ENCODE peak calls at places on chromosomes 13 and 19, in seven cellular contexts. G is choroid plexus epithelial cell, O is Peyer's patch, U is astrocyte, I is fibroblast of pulmonary artery, J is IMR-90, D is cardiac fibroblast. C is an unnamed sample.

GRCh38 chr19:6610934-6611370 is 20.0 kb upstream of the CD70 start:
- DNase-seq in G (peak; percentile 59), O (no peak), U (peak; percentile 99), I (peak; percentile 72), J (peak; percentile 49), D (peak; percentile 97), C (peak; percentile 46)

GRCh38 chr13:99416411-99417121 is 84.7 kb upstream of the TM9SF2 start:
- DNase-seq in G (no peak), O (peak; percentile 41), U (no peak), I (no peak), J (no peak), D (no peak), C (no peak)

GRCh38 chr19:43934985-43935708 is at the start of gene ZNF45:
- DNase-seq in G (peak; percentile 91), O (peak; percentile 95), U (peak; percentile 82), I (peak; percentile 90), J (peak; percentile 85), D (peak; percentile 90), C (peak; percentile 64)

GRCh38 chr13:46797468-46798237 is 692 bp upstream of the ESD start:
- DNase-seq in G (no peak), O (no peak), U (no peak), I (no peak), J (peak; percentile 48), D (no peak), C (no peak)

GRCh38 chr19:51726049-51726448 is 2.3 kb upstream of the HAS1 start:
- DNase-seq in G (peak; percentile 98), O (peak; percentile 50), U (peak; percentile 70), I (peak; percentile 78), J (peak; percentile 41), D (peak; percentile 96), C (peak; percentile 90)

GRCh38 chr13:26978081-26978860 is 193.3 kb downstream of the USP12 start:
- DNase-seq in G (no peak), O (no peak), U (no peak), I (no peak), J (no peak), D (no peak), C (no peak)

GRCh38 chr19:29687897-29688728 is 22.9 kb downstream of the PLEKHF1 start:
- DNase-seq in G (peak; percentile 81), O (no peak), U (peak; percentile 80), I (peak; percentile 74), J (peak; percentile 78), D (peak; percentile 83), C (no peak)

GRCh38 chr19:459724-460511 is 915 bp downstream of the SHC2 start:
- DNase-seq in G (peak; percentile 33), O (peak; percentile 56), U (peak; percentile 16), I (peak; percentile 18), J (peak; percentile 27), D (peak; percentile 15), C (no peak)

GRCh38 chr19:8468761-8469458 is 24.1 kb downstream of the HNRNPM start:
- DNase-seq in G (peak; percentile 64), O (no peak), U (peak; percentile 12), I (no peak), J (peak; percentile 74), D (no peak), C (no peak)

GRCh38 chr13:99425485-99426341 is 75.6 kb upstream of the TM9SF2 start:
- DNase-seq in G (no peak), O (peak; percentile 91), U (no peak), I (no peak), J (no peak), D (no peak), C (no peak)

GRCh38 chr19:16374436-16374835 is 49.8 kb downstream of the KLF2 start:
- DNase-seq in G (no peak), O (no peak), U (no peak), I (no peak), J (no peak), D (no peak), C (no peak)

GRCh38 chr13:33053397-33054066 is 37.3 kb downstream of the KL start:
- DNase-seq in G (peak; percentile 12), O (no peak), U (peak; percentile 73), I (no peak), J (no peak), D (no peak), C (peak; percentile 64)

GRCh38 chr13:98909016-98909415 is 68.8 kb downstream of the DOCK9 start:
- DNase-seq in G (no peak), O (no peak), U (no peak), I (peak; percentile 35), J (peak; percentile 14), D (peak; percentile 75), C (no peak)

GRCh38 chr13:101325423-101325822 is 90.9 kb downstream of the NALCN start:
- DNase-seq in G (no peak), O (no peak), U (no peak), I (no peak), J (no peak), D (no peak), C (no peak)

GRCh38 chr13:51958217-51958547 is 53.1 kb downstream of the ATP7B start:
- DNase-seq in G (no peak), O (peak; percentile 74), U (no peak), I (no peak), J (no peak), D (no peak), C (no peak)

GRCh38 chr13:71306821-71307220 is 560.2 kb downstream of the DACH1 start:
- DNase-seq in G (no peak), O (no peak), U (no peak), I (no peak), J (no peak), D (no peak), C (no peak)

GRCh38 chr13:93268327-93269028 is 41.9 kb downstream of the GPC6 start:
- DNase-seq in G (peak; percentile 56), O (no peak), U (no peak), I (no peak), J (no peak), D (no peak), C (no peak)

GRCh38 chr13:102197193-102197592 is 204.7 kb downstream of the FGF14 start:
- DNase-seq in G (peak; percentile 64), O (no peak), U (peak; percentile 19), I (no peak), J (peak; percentile 8), D (peak; percentile 53), C (no peak)

GRCh38 chr19:7975037-7975436 is 30.4 kb downstream of the ELAVL1 start:
- DNase-seq in G (no peak), O (no peak), U (no peak), I (no peak), J (no peak), D (no peak), C (no peak)

DNA sequence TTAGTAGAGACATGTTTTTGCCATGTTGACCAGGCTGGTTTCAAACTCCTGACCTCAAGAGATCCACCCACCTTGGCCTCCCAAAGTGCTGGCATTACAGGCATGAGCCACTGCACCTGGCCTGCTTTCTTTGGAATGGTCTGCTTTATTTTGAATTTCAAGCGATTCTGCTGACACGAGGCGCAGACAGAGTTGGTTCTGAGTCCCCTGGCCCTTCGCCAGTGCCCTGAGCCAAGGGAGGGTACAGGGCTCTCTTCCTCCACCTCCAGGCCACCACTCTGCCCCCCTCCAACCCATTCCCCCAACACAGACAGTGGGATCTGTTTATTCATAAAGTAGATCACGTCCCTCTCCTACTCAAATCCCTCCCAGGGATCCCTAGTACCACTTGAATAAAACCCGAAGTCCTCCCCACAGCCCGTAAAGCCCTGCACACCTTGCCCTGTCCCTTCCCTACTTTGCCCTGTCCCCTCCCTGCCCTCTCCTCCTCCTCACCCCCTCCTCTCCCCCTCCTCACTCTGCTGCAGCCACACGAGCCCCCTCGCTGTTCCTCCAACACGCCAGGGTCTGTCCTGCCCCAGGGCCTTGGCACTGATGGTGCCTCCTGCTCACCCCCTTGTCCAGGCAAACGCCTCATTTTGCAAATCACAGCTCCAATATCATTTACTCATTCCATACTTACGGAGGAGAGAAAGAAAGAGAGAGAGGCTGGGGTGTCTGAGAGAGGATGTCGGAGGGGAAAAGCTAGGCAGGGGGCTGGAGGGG is 22.4 kb downstream of the ZNRF4 start:
- DNase-seq in G (no peak), O (no peak), U (no peak), I (no peak), J (no peak), D (no peak), C (no peak)
- H3K4me3 ChIP-seq in G (no peak overlapping the region), O (no peak overlapping the region), U (no peak overlapping the region), I (no peak overlapping the region), J (no peak overlapping the region), D (no peak overlapping the region), C (no peak overlapping the region)

GRCh38 chr19:2116507-2116906 is 19.8 kb downstream of the IZUMO4 start:
- DNase-seq in G (no peak), O (no peak), U (no peak), I (no peak), J (no peak), D (no peak), C (no peak)

GRCh38 chr19:2114218-2114617 is 17.5 kb downstream of the IZUMO4 start:
- DNase-seq in G (no peak), O (no peak), U (no peak), I (no peak), J (no peak), D (no peak), C (no peak)

GRCh38 chr19:2114821-2115220 is 18.1 kb downstream of the IZUMO4 start:
- DNase-seq in G (no peak), O (no peak), U (no peak), I (no peak), J (no peak), D (no peak), C (no peak)

GRCh38 chr19:2115911-2116426 is 19.3 kb downstream of the IZUMO4 start:
- DNase-seq in G (no peak), O (no peak), U (no peak), I (no peak), J (no peak), D (no peak), C (no peak)

GRCh38 chr19:2115324-2115723 is 18.6 kb downstream of the IZUMO4 start:
- DNase-seq in G (no peak), O (no peak), U (no peak), I (no peak), J (no peak), D (no peak), C (no peak)
- H3K4me3 ChIP-seq in G (no peak overlapping the region), O (no peak overlapping the region), U (no peak overlapping the region), I (no peak overlapping the region), J (no peak overlapping the region), D (no peak overlapping the region), C (no peak overlapping the region)

GRCh38 chr19:18418725-18419194 is 438 bp upstream of the SSBP4 start:
- DNase-seq in G (no peak), O (peak; percentile 71), U (no peak), I (no peak), J (no peak), D (peak; percentile 45), C (no peak)
- H3K4me3 ChIP-seq in G (peak overlapping the region; percentile 38), O (peak overlapping the region; percentile 63), U (peak overlapping the region; percentile 70), I (peak overlapping the region; percentile 32), J (peak overlapping the region; percentile 68), D (peak overlapping the region; percentile 25), C (peak overlapping the region; percentile 32)

GRCh38 chr19:47021536-47022139 is 2.0 kb downstream of the NPAS1 start:
- DNase-seq in G (no peak), O (no peak), U (no peak), I (no peak), J (no peak), D (no peak), C (no peak)

GRCh38 chr19:47022541-47023447 is 3.2 kb downstream of the NPAS1 start:
- DNase-seq in G (no peak), O (no peak), U (no peak), I (no peak), J (no peak), D (no peak), C (no peak)

GRCh38 chr19:47023448-47023794 is 3.8 kb downstream of the NPAS1 start:
- DNase-seq in G (no peak), O (no peak), U (no peak), I (no peak), J (no peak), D (no peak), C (no peak)

GRCh38 chr19:47020992-47021496 is 1.4 kb downstream of the NPAS1 start:
- DNase-seq in G (no peak), O (no peak), U (no peak), I (peak; percentile 11), J (no peak), D (no peak), C (no peak)

GRCh38 chr19:47022140-47022536 is 2.5 kb downstream of the NPAS1 start:
- DNase-seq in G (no peak), O (no peak), U (no peak), I (no peak), J (no peak), D (no peak), C (no peak)
- H3K4me3 ChIP-seq in G (no peak overlapping the region), O (no peak overlapping the region), U (no peak overlapping the region), I (no peak overlapping the region), J (no peak overlapping the region), D (no peak overlapping the region), C (no peak overlapping the region)